ENCODE peak calls at places on chromosome 12, in five cellular contexts. One of them, this sample, is unnamed.

GRCh38 chr12:96419576-96420254 is 19.5 kb upstream of the CDK17 start:
- DNase-seq in GM12891: no peak
- DNase-seq in H1: no peak
- DNase-seq in K562: no peak
- DNase-seq in SK-N-SH: no peak
- DNase-seq in this sample: no peak

GRCh38 chr12:80837342-80837978 is 100.3 kb downstream of the LIN7A start:
- DNase-seq in GM12891: no peak
- DNase-seq in H1: peak; percentile 34
- DNase-seq in K562: peak; percentile 7
- DNase-seq in SK-N-SH: peak; percentile 17
- DNase-seq in this sample: no peak

GRCh38 chr12:30754750-30755394 is at the start of gene CAPRIN2:
- DNase-seq in GM12891: peak; percentile 79
- DNase-seq in H1: peak; percentile 86
- DNase-seq in K562: peak; percentile 90
- DNase-seq in SK-N-SH: peak; percentile 95
- DNase-seq in this sample: peak; percentile 77

GRCh38 chr12:15130521-15130920 is 90.7 kb downstream of the RERG start:
- DNase-seq in GM12891: no peak
- DNase-seq in H1: no peak
- DNase-seq in K562: no peak
- DNase-seq in SK-N-SH: no peak
- DNase-seq in this sample: no peak

GRCh38 chr12:123427036-123427769 is 9.3 kb downstream of the RILPL2 start:
- DNase-seq in GM12891: peak; percentile 61
- DNase-seq in H1: no peak
- DNase-seq in K562: no peak
- DNase-seq in SK-N-SH: no peak
- DNase-seq in this sample: peak; percentile 79

GRCh38 chr12:27901959-27902358 is 70.6 kb downstream of the PTHLH start:
- DNase-seq in GM12891: no peak
- DNase-seq in H1: no peak
- DNase-seq in K562: no peak
- DNase-seq in SK-N-SH: no peak
- DNase-seq in this sample: no peak

GRCh38 chr12:32598688-32599087 is 80.4 kb upstream of the DNM1L start:
- DNase-seq in GM12891: no peak
- DNase-seq in H1: no peak
- DNase-seq in K562: no peak
- DNase-seq in SK-N-SH: no peak
- DNase-seq in this sample: no peak

GRCh38 chr12:19021646-19022045 is 107.9 kb upstream of the PLEKHA5 start:
- DNase-seq in GM12891: no peak
- DNase-seq in H1: no peak
- DNase-seq in K562: no peak
- DNase-seq in SK-N-SH: no peak
- DNase-seq in this sample: no peak

GRCh38 chr12:47024463-47024862 is 55.0 kb upstream of the PCED1B start:
- DNase-seq in GM12891: no peak
- DNase-seq in H1: no peak
- DNase-seq in K562: no peak
- DNase-seq in SK-N-SH: no peak
- DNase-seq in this sample: no peak

GRCh38 chr12:87509233-87509820 is 519.9 kb downstream of the C12orf50 start:
- DNase-seq in GM12891: no peak
- DNase-seq in H1: no peak
- DNase-seq in K562: no peak
- DNase-seq in SK-N-SH: peak; percentile 10
- DNase-seq in this sample: no peak

GRCh38 chr12:25106818-25107217 is 88.1 kb downstream of the DNAI7 start:
- DNase-seq in GM12891: no peak
- DNase-seq in H1: no peak
- DNase-seq in K562: no peak
- DNase-seq in SK-N-SH: no peak
- DNase-seq in this sample: no peak

GRCh38 chr12:38390968-38391367 is 74.4 kb downstream of the ALG10B start:
- DNase-seq in GM12891: no peak
- DNase-seq in H1: no peak
- DNase-seq in K562: no peak
- DNase-seq in SK-N-SH: no peak
- DNase-seq in this sample: no peak

GRCh38 chr12:20627001-20627588 is 68.0 kb upstream of the SLCO1C1 start:
- DNase-seq in GM12891: no peak
- DNase-seq in H1: no peak
- DNase-seq in K562: no peak
- DNase-seq in SK-N-SH: no peak
- DNase-seq in this sample: no peak

GRCh38 chr12:56161677-56162351 is 3.7 kb downstream of the MYL6 start:
- DNase-seq in GM12891: no peak
- DNase-seq in H1: no peak
- DNase-seq in K562: no peak
- DNase-seq in SK-N-SH: no peak
- DNase-seq in this sample: no peak

GRCh38 chr12:3071107-3071506 is 6.1 kb upstream of the TSPAN9 start:
- DNase-seq in GM12891: no peak
- DNase-seq in H1: no peak
- DNase-seq in K562: no peak
- DNase-seq in SK-N-SH: no peak
- DNase-seq in this sample: no peak

GRCh38 chr12:92468358-92469020 is 234.3 kb upstream of the PLEKHG7 start:
- DNase-seq in GM12891: no peak
- DNase-seq in H1: no peak
- DNase-seq in K562: no peak
- DNase-seq in SK-N-SH: no peak
- DNase-seq in this sample: no peak
- TF ChIP-seq TAF1 in GM12891: peak; percentile 4
- TF ChIP-seq TAF1 in H1: no peak
- TF ChIP-seq TAF1 in K562: no peak
- TF ChIP-seq TAF1 in SK-N-SH: no peak
- TF ChIP-seq TAF1 in this sample: no peak

GRCh38 chr12:101877816-101878811 is 734 bp downstream of the DRAM1 start:
- DNase-seq in GM12891: no peak
- DNase-seq in H1: no peak
- DNase-seq in K562: peak; percentile 36
- DNase-seq in SK-N-SH: peak; percentile 18
- DNase-seq in this sample: peak; percentile 27
- TF ChIP-seq TAF1 in GM12891: no peak
- TF ChIP-seq TAF1 in H1: no peak
- TF ChIP-seq TAF1 in K562: no peak
- TF ChIP-seq TAF1 in SK-N-SH: no peak
- TF ChIP-seq TAF1 in this sample: peak; percentile 20

DNA sequence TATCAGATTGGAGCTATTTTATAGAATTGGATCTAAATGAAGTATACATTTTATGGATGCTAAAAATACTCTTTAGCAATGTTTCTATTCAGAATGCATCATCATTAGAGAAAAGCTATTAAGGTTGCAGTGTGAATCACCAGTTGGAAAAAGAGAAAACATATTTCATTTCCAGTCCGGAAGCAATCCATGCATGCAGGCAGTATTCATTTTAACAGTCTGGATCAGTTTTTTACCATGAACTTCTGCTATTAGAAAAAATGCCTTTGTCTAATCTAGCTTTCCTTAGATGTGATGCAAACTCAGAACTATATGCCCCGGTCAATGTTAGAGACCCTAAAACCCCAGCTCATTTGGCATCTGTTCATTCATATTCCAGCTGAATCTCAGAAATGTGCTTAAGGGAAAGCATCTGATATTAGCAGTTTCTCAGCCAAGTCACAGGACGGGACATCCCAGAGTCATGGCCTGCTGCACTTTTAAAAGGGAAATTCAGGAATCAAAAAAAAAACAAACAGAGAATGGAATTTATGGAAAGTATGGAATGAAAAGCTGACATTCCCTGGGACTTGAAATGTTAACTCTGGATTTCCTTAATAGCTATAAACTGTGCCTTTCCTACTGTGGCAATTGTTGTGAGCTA is 8.5 kb downstream of the IRAK3 start:
- DNase-seq in GM12891: no peak
- DNase-seq in H1: no peak
- DNase-seq in K562: no peak
- DNase-seq in SK-N-SH: no peak
- DNase-seq in this sample: no peak
- TF ChIP-seq TAF1 in GM12891: no peak
- TF ChIP-seq TAF1 in H1: no peak
- TF ChIP-seq TAF1 in K562: no peak
- TF ChIP-seq TAF1 in SK-N-SH: no peak
- TF ChIP-seq TAF1 in this sample: no peak

GRCh38 chr12:65656904-65657351 is 167.4 kb upstream of the HMGA2 start:
- DNase-seq in GM12891: no peak
- DNase-seq in H1: no peak
- DNase-seq in K562: no peak
- DNase-seq in SK-N-SH: no peak
- DNase-seq in this sample: no peak

GRCh38 chr12:65656156-65656885 is 168.0 kb upstream of the HMGA2 start:
- DNase-seq in GM12891: no peak
- DNase-seq in H1: no peak
- DNase-seq in K562: no peak
- DNase-seq in SK-N-SH: no peak
- DNase-seq in this sample: no peak

GRCh38 chr12:65658360-65658759 is 165.9 kb upstream of the HMGA2 start:
- DNase-seq in GM12891: no peak
- DNase-seq in H1: no peak
- DNase-seq in K562: no peak
- DNase-seq in SK-N-SH: no peak
- DNase-seq in this sample: no peak

GRCh38 chr12:65659681-65660080 is 164.6 kb upstream of the HMGA2 start:
- DNase-seq in GM12891: no peak
- DNase-seq in H1: no peak
- DNase-seq in K562: peak; percentile 19
- DNase-seq in SK-N-SH: no peak
- DNase-seq in this sample: no peak

GRCh38 chr12:65657635-65658034 is 166.6 kb upstream of the HMGA2 start:
- DNase-seq in GM12891: no peak
- DNase-seq in H1: no peak
- DNase-seq in K562: no peak
- DNase-seq in SK-N-SH: no peak
- DNase-seq in this sample: no peak
- TF ChIP-seq TAF1 in GM12891: no peak
- TF ChIP-seq TAF1 in H1: no peak
- TF ChIP-seq TAF1 in K562: no peak
- TF ChIP-seq TAF1 in SK-N-SH: no peak
- TF ChIP-seq TAF1 in this sample: no peak

GRCh38 chr12:89695830-89696229 is 12.8 kb downstream of the ATP2B1 start:
- DNase-seq in GM12891: no peak
- DNase-seq in H1: no peak
- DNase-seq in K562: no peak
- DNase-seq in SK-N-SH: no peak
- DNase-seq in this sample: no peak
- TF ChIP-seq TAF1 in GM12891: no peak
- TF ChIP-seq TAF1 in H1: no peak
- TF ChIP-seq TAF1 in K562: no peak
- TF ChIP-seq TAF1 in SK-N-SH: no peak
- TF ChIP-seq TAF1 in this sample: no peak

This sample was measured in GM12892.